ENCODE peak calls at places on chromosomes 5 and 9, in nine cellular contexts. J is GM23338, P is SK-N-SH, V is PC-3, Z is neural progenitor cell, O is OCI-LY7, H is HCT116, W is MM.1S, U is hepatocyte. F is an unnamed sample.

GRCh38 chr5:176819476-176819875 is 9.1 kb downstream of the UNC5A start:
- DNase-seq in P (no peak), U (no peak), V (no peak), Z (no peak), J (peak; percentile 32), O (no peak), H (no peak), W (no peak), F (no peak)

GRCh38 chr5:178180141-178180863 is 6.9 kb downstream of the GMCL2 start:
- DNase-seq in O (no peak), P (no peak), W (peak; percentile 29), H (no peak), J (peak; percentile 96), U (no peak), Z (peak; percentile 35), V (no peak), F (no peak)

GRCh38 chr9:134502261-134503211 is 139.1 kb upstream of the COL5A1 start:
- DNase-seq in W (no peak), J (no peak), P (peak; percentile 75), V (peak; percentile 79), U (peak; percentile 94), O (no peak), Z (no peak), H (no peak), F (peak; percentile 100)

GRCh38 chr5:133821311-133821741 is 147.1 kb downstream of the C5orf15 start:
- DNase-seq in O (no peak), H (no peak), U (peak; percentile 25), J (no peak), P (no peak), W (peak; percentile 8), V (no peak), Z (no peak), F (no peak)

GRCh38 chr5:150653145-150653761 is 7.8 kb upstream of the MYOZ3 start:
- DNase-seq in U (no peak), Z (no peak), W (no peak), O (no peak), H (no peak), P (peak; percentile 65), V (peak; percentile 19), J (no peak), F (peak; percentile 57)

GRCh38 chr9:124342402-124342945 is 72.8 kb downstream of the PSMB7 start:
- DNase-seq in V (no peak), W (no peak), O (no peak), U (no peak), H (no peak), J (no peak), Z (no peak), P (no peak), F (no peak)

GRCh38 chr9:5632540-5632939 is 3.6 kb downstream of the RIC1 start:
- DNase-seq in H (no peak), U (no peak), Z (no peak), P (no peak), W (no peak), O (no peak), V (no peak), J (no peak), F (no peak)

GRCh38 chr9:81242866-81243265 is 446.5 kb downstream of the TLE1 start:
- DNase-seq in H (no peak), Z (no peak), J (no peak), U (no peak), V (no peak), W (no peak), O (no peak), P (no peak), F (no peak)

DNA sequence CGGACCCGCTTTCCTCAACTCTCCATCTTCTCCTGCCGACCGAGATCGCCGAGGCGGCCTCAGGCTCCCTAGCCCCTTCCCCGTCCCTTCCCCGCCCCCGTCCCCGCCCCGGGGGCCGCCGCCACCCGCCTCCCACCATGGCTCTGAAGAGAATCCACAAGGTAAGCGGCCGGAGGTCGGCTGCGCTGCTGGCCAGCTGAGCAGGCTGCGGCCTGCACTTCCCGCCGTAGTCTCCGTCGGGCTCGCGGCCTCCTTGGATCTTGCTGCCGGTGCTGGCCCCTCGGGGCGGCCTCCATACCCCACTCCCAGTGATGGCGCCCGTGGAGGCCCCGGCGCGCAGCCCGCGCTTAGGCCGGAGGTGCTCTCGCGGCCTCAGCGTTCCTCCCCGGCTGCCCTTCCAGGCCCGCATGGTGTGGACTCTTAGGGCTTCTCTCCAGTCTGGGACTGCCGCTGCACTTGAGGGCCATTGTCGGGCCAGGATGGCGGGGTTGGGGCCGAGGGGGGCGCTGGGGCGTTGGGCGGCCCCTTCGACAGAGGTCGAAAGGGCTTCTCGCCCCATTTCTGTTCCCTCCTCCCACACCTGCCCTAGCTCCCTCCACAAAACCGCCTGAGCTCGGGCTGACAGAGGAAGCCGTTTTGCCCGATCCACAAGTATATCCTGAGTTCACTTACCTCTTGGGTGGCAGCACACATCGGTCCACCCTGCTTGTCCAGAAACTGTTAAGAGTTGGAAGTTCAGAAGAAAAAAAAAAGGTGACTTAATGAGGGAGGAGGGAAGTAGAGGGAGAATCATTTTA is 714 bp downstream of the UBE2D2 start:
- DNase-seq in V (peak; percentile 24), U (peak; percentile 71), O (peak; percentile 71), W (peak; percentile 44), P (peak; percentile 83), Z (peak; percentile 70), H (no peak), J (peak; percentile 45), F (peak; percentile 73)
- TF ChIP-seq EZH2phosphoT487 in V (no peak), U (no peak), O (no peak), W (no peak), P (no peak), Z (no peak), H (no peak), J (no peak), F (no peak)

GRCh38 chr5:76358-77169 is 15.4 kb upstream of the PLEKHG4B start:
- DNase-seq in Z (no peak), P (no peak), O (no peak), J (no peak), V (no peak), W (no peak), U (no peak), H (no peak), F (no peak)
- H3K4me1 ChIP-seq in Z (peaks cover 43% of the 10 kb centered on the region), P (no peaks in the 10 kb centered on the region), O (no peaks in the 10 kb centered on the region), J (peaks cover 6% of the 10 kb centered on the region), V (no peaks in the 10 kb centered on the region), W (no peaks in the 10 kb centered on the region), U (peaks cover under 1% of the 10 kb centered on the region), H (no peaks in the 10 kb centered on the region), F (no peaks in the 10 kb centered on the region)

DNA sequence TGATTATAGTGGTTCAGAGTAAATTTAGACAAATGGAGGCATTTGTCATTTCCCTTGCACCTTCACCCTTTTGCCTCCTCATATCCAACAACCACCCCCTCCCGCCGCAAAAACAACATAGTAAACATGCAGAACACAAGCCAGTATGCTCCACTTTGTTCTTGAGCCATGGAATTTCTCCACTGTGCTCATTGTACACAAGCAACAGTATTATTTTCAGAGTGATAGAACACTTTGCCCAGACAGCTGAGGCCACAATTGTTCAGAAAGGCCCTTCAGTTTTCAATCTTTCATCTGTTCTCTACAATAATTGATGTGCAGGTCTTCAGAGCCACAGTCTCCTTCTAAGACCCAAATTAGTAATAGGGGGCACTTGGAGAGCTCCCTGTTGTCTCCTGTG is 272.8 kb upstream of the SLC30A5 start:
- DNase-seq in O (no peak), U (no peak), V (no peak), J (no peak), Z (no peak), W (no peak), H (no peak), P (no peak), F (no peak)
- TF ChIP-seq EZH2phosphoT487 in O (no peak), U (no peak), V (no peak), J (no peak), Z (no peak), W (no peak), H (no peak), P (no peak), F (no peak)

GRCh38 chr5:140249536-140249935 is 53.4 kb downstream of the PFDN1 start:
- DNase-seq in U (no peak), O (peak; percentile 71), V (no peak), Z (no peak), H (no peak), P (no peak), W (peak; percentile 70), J (no peak), F (no peak)
- H3K4me1 ChIP-seq in U (peaks cover 11% of the 10 kb centered on the region), O (peaks cover 68% of the 10 kb centered on the region), V (peaks cover 77% of the 10 kb centered on the region), Z (no peaks in the 10 kb centered on the region), H (peaks cover 16% of the 10 kb centered on the region), P (peaks cover 19% of the 10 kb centered on the region), W (peaks cover 44% of the 10 kb centered on the region), J (peaks cover 27% of the 10 kb centered on the region), F (peaks cover 62% of the 10 kb centered on the region)